ENCODE peak calls at places on chromosome 2, in seven cellular contexts. R is uterus; Z is left lung; B is SJSA1; I is CD8-positive, alpha-beta memory T cell; T is CD8-positive, alpha-beta T cell; S is RWPE2. V is an unnamed sample.

GRCh38 chr2:240964854-240965295 is 33.5 kb upstream of the SNED1 start:
- DNase-seq in R (no peak), Z (peak; percentile 74), B (no peak), I (no peak), T (no peak), S (peak; percentile 57), V (no peak)

GRCh38 chr2:40204268-40204667 is 247.6 kb downstream of the SLC8A1 start:
- DNase-seq in R (no peak), Z (no peak), B (no peak), I (no peak), T (no peak), S (no peak), V (no peak)

GRCh38 chr2:25309402-25309801 is 32.3 kb downstream of the DNMT3A start:
- DNase-seq in R (no peak), Z (no peak), B (peak; percentile 20), I (peak; percentile 40), T (peak; percentile 77), S (no peak), V (no peak)

GRCh38 chr2:157923598-157923997 is 47.5 kb upstream of the ACVR1 start:
- DNase-seq in R (no peak), Z (no peak), B (peak; percentile 43), I (no peak), T (no peak), S (no peak), V (no peak)

GRCh38 chr2:58709274-58709673 is 468.1 kb upstream of the FANCL start:
- DNase-seq in R (no peak), Z (no peak), B (no peak), I (no peak), T (no peak), S (no peak), V (no peak)

GRCh38 chr2:8004250-8004681 is 677.6 kb upstream of the ID2 start:
- DNase-seq in R (peak; percentile 47), Z (no peak), B (peak; percentile 55), I (no peak), T (no peak), S (no peak), V (peak; percentile 33)

GRCh38 chr2:199344012-199344411 is 113.7 kb downstream of the SATB2 start:
- DNase-seq in R (no peak), Z (no peak), B (no peak), I (no peak), T (no peak), S (no peak), V (no peak)

GRCh38 chr2:231927566-231927890 is 1.3 kb upstream of the NPPC start:
- DNase-seq in R (no peak), Z (no peak), B (no peak), I (no peak), T (no peak), S (peak; percentile 17), V (no peak)

GRCh38 chr2:215830313-215830712 is 183.0 kb downstream of the MREG start:
- DNase-seq in R (peak; percentile 30), Z (no peak), B (no peak), I (no peak), T (no peak), S (no peak), V (no peak)

GRCh38 chr2:117917223-117917917 is 96.5 kb downstream of the CCDC93 start:
- DNase-seq in R (no peak), Z (no peak), B (no peak), I (no peak), T (no peak), S (no peak), V (no peak)

GRCh38 chr2:237122214-237122666 is 36.6 kb downstream of the COPS8 start:
- DNase-seq in R (peak; percentile 72), Z (peak; percentile 85), B (peak; percentile 61), I (no peak), T (peak; percentile 13), S (peak; percentile 67), V (peak; percentile 54)

GRCh38 chr2:26384597-26384996 is 17.1 kb upstream of the DRC1 start:
- DNase-seq in R (no peak), Z (no peak), B (no peak), I (no peak), T (no peak), S (no peak), V (no peak)

GRCh38 chr2:20650412-20650879 is 452 bp downstream of the HS1BP3 start:
- DNase-seq in R (peak; percentile 49), Z (peak; percentile 80), B (no peak), I (peak; percentile 14), T (peak; percentile 33), S (no peak), V (no peak)

GRCh38 chr2:179057737-179058136 is 7.8 kb upstream of the CCDC141 start:
- DNase-seq in R (no peak), Z (no peak), B (no peak), I (no peak), T (no peak), S (no peak), V (no peak)

GRCh38 chr2:122101319-122101718 is 345.9 kb downstream of the TSN start:
- DNase-seq in R (no peak), Z (no peak), B (no peak), I (no peak), T (no peak), S (no peak), V (no peak)

GRCh38 chr2:101109451-101110140 is 41.6 kb downstream of the TBC1D8 start:
- DNase-seq in R (peak; percentile 55), Z (no peak), B (no peak), I (no peak), T (no peak), S (no peak), V (no peak)

GRCh38 chr2:158410132-158410531 is 46.4 kb downstream of the CCDC148 start:
- DNase-seq in R (no peak), Z (no peak), B (no peak), I (no peak), T (no peak), S (no peak), V (no peak)

GRCh38 chr2:98601532-98602132 is 6.7 kb downstream of the COA5 start:
- DNase-seq in R (no peak), Z (no peak), B (peak; percentile 18), I (no peak), T (no peak), S (no peak), V (no peak)

GRCh38 chr2:31249009-31249690 is 15.2 kb downstream of the EHD3 start:
- DNase-seq in R (no peak), Z (no peak), B (no peak), I (no peak), T (no peak), S (no peak), V (no peak)

GRCh38 chr2:219422944-219423534 is 4.9 kb downstream of the DES start:
- DNase-seq in R (no peak), Z (no peak), B (no peak), I (no peak), T (no peak), S (no peak), V (no peak)
- H3K4me3 ChIP-seq in R (peak overlapping the region; percentile 75), Z (no peak overlapping the region), B (no peak overlapping the region), I (no peak overlapping the region), T (no peak overlapping the region), S (no peak overlapping the region), V (no peak overlapping the region)

DNA sequence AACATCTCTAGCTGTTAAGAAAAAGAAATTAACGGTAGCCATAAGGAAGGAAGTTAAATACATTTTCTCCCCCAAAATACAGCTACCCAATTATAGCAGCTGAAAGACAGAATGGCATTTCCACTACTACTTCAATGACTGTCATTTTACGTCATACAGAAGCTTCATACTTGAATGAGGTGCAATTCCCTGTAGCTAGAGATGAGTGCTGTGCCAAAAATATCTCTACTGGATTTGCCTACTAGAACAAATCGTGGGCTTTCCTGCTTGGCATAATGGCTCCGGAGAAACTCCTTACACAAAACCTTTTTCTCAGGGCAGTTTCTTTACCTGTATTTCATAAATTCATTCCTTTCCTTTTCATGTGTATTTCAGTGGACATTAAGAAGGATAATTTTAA is 36.3 kb upstream of the NRXN1 start:
- DNase-seq in R (no peak), Z (no peak), B (no peak), I (no peak), T (no peak), S (no peak), V (no peak)
- H3K4me3 ChIP-seq in R (no peak overlapping the region), Z (no peak overlapping the region), B (no peak overlapping the region), I (no peak overlapping the region), T (no peak overlapping the region), S (no peak overlapping the region), V (no peak overlapping the region)

GRCh38 chr2:36564377-36564930 is 33.5 kb downstream of the FEZ2 start:
- DNase-seq in R (no peak), Z (no peak), B (no peak), I (no peak), T (no peak), S (no peak), V (no peak)

GRCh38 chr2:36560726-36561125 is 37.2 kb downstream of the FEZ2 start:
- DNase-seq in R (no peak), Z (no peak), B (no peak), I (no peak), T (no peak), S (no peak), V (no peak)

GRCh38 chr2:36561223-36561944 is 36.6 kb downstream of the FEZ2 start:
- DNase-seq in R (no peak), Z (no peak), B (peak; percentile 98), I (no peak), T (no peak), S (no peak), V (peak; percentile 66)

GRCh38 chr2:36562245-36562644 is 35.7 kb downstream of the FEZ2 start:
- DNase-seq in R (no peak), Z (no peak), B (peak; percentile 73), I (no peak), T (no peak), S (no peak), V (peak; percentile 36)

DNA sequence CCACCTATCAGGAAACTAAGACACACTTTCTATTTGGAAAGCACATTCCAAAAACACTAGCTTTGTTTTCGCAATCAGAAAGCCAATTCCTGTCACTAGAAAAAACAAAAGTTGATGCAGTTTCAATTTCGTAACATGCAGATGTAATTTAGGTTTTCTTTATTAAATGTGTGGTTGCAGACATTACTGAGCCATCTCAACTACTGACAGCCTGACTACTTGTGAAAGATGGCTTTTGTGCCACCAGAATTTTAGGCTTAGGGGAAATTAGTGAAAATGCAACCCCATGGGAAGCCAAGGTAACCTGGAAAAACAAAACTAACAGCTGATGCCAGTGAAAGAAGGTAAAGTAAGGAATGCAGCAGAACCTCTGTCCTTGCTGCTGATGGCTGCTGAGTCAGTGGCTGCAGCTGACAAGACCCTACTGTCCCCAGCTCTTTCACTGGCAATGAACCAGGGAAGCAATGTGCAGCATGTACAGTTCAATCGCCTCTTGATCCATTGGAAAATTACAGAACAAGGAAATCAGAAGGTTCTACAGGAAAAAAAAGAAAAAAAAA is 34.9 kb downstream of the FEZ2 start:
- DNase-seq in R (no peak), Z (no peak), B (peak; percentile 34), I (no peak), T (no peak), S (no peak), V (no peak)
- H3K4me3 ChIP-seq in R (no peak overlapping the region), Z (no peak overlapping the region), B (no peak overlapping the region), I (no peak overlapping the region), T (no peak overlapping the region), S (no peak overlapping the region), V (peak overlapping the region; percentile 10)

DNA sequence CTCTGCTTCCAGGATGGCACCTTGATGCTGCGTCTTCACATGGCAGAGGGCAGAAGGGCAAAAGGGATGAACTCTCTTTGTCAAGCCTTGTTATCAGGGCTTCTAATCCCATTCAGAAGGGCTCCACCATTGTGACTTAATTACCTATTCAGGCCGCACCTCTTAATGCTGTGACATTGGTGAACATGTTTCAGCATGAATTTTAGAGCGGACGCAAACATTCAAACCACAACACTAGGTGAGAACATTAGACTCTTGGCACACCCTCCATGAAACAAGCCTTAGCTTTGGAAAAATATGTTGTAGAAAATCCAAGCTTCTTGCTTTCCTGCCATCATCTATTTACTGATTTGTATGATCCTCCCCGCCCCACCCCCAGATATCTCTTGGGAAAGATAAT is 17.9 kb downstream of the DAW1 start:
- DNase-seq in R (no peak), Z (no peak), B (no peak), I (no peak), T (no peak), S (no peak), V (no peak)
- H3K4me3 ChIP-seq in R (no peak overlapping the region), Z (no peak overlapping the region), B (no peak overlapping the region), I (no peak overlapping the region), T (no peak overlapping the region), S (no peak overlapping the region), V (no peak overlapping the region)

V was measured in AG04450.